ENCODE peak calls at places on chromosomes 5 and 9, in seven cellular contexts. One of them, this sample, is unnamed.

GRCh38 chr5:111679611-111680010 is 77.4 kb downstream of the NREP start:
- DNase-seq in heart right ventricle: no peak
- DNase-seq in OCI-LY7: no peak
- DNase-seq in tibial nerve: no peak
- DNase-seq in neuronal stem cell: no peak
- DNase-seq in cardiac muscle cell: no peak
- DNase-seq in iPS DF 6.9: no peak
- DNase-seq in this sample: no peak

GRCh38 chr5:119267958-119268386 is 87.8 kb upstream of the TNFAIP8 start:
- DNase-seq in heart right ventricle: peak; percentile 92
- DNase-seq in OCI-LY7: peak; percentile 84
- DNase-seq in tibial nerve: peak; percentile 81
- DNase-seq in neuronal stem cell: peak; percentile 84
- DNase-seq in cardiac muscle cell: peak; percentile 95
- DNase-seq in iPS DF 6.9: peak; percentile 61
- DNase-seq in this sample: peak; percentile 66

GRCh38 chr9:109574061-109574882 is 76.2 kb upstream of the PTPN3 start:
- DNase-seq in heart right ventricle: no peak
- DNase-seq in OCI-LY7: peak; percentile 61
- DNase-seq in tibial nerve: no peak
- DNase-seq in neuronal stem cell: peak; percentile 39
- DNase-seq in cardiac muscle cell: peak; percentile 78
- DNase-seq in iPS DF 6.9: no peak
- DNase-seq in this sample: no peak

GRCh38 chr5:113161806-113162205 is 185.2 kb downstream of the DCP2 start:
- DNase-seq in heart right ventricle: peak; percentile 28
- DNase-seq in OCI-LY7: no peak
- DNase-seq in tibial nerve: no peak
- DNase-seq in neuronal stem cell: no peak
- DNase-seq in cardiac muscle cell: no peak
- DNase-seq in iPS DF 6.9: no peak
- DNase-seq in this sample: no peak

GRCh38 chr5:56669534-56670483 is 145.5 kb upstream of the MAP3K1 start:
- DNase-seq in heart right ventricle: no peak
- DNase-seq in OCI-LY7: peak; percentile 98
- DNase-seq in tibial nerve: no peak
- DNase-seq in neuronal stem cell: no peak
- DNase-seq in cardiac muscle cell: peak; percentile 45
- DNase-seq in iPS DF 6.9: peak; percentile 35
- DNase-seq in this sample: peak; percentile 52

GRCh38 chr5:172954751-172955159 is 4.5 kb upstream of the RPL26L1 start:
- DNase-seq in heart right ventricle: no peak
- DNase-seq in OCI-LY7: no peak
- DNase-seq in tibial nerve: no peak
- DNase-seq in neuronal stem cell: no peak
- DNase-seq in cardiac muscle cell: no peak
- DNase-seq in iPS DF 6.9: no peak
- DNase-seq in this sample: no peak

GRCh38 chr5:176875783-176876505 is 23.2 kb downstream of the HK3 start:
- DNase-seq in heart right ventricle: no peak
- DNase-seq in OCI-LY7: no peak
- DNase-seq in tibial nerve: no peak
- DNase-seq in neuronal stem cell: no peak
- DNase-seq in cardiac muscle cell: no peak
- DNase-seq in iPS DF 6.9: no peak
- DNase-seq in this sample: no peak

GRCh38 chr5:97131139-97131710 is 11.2 kb downstream of the LIX1 start:
- DNase-seq in heart right ventricle: no peak
- DNase-seq in OCI-LY7: no peak
- DNase-seq in tibial nerve: no peak
- DNase-seq in neuronal stem cell: no peak
- DNase-seq in cardiac muscle cell: peak; percentile 2
- DNase-seq in iPS DF 6.9: no peak
- DNase-seq in this sample: no peak

GRCh38 chr9:33309903-33310302 is 19.6 kb downstream of the NFX1 start:
- DNase-seq in heart right ventricle: no peak
- DNase-seq in OCI-LY7: no peak
- DNase-seq in tibial nerve: no peak
- DNase-seq in neuronal stem cell: no peak
- DNase-seq in cardiac muscle cell: no peak
- DNase-seq in iPS DF 6.9: no peak
- DNase-seq in this sample: no peak

GRCh38 chr5:78726556-78726955 is 78.0 kb upstream of the LHFPL2 start:
- DNase-seq in heart right ventricle: no peak
- DNase-seq in OCI-LY7: peak; percentile 9
- DNase-seq in tibial nerve: no peak
- DNase-seq in neuronal stem cell: no peak
- DNase-seq in cardiac muscle cell: no peak
- DNase-seq in iPS DF 6.9: no peak
- DNase-seq in this sample: no peak

GRCh38 chr5:2586016-2586715 is 165.3 kb downstream of the IRX2 start:
- DNase-seq in heart right ventricle: no peak
- DNase-seq in OCI-LY7: no peak
- DNase-seq in tibial nerve: no peak
- DNase-seq in neuronal stem cell: no peak
- DNase-seq in cardiac muscle cell: no peak
- DNase-seq in iPS DF 6.9: no peak
- DNase-seq in this sample: no peak
- H3K9me3 ChIP-seq in heart right ventricle: peaks cover 6% of the 10 kb centered on the region
- H3K9me3 ChIP-seq in OCI-LY7: no peaks in the 10 kb centered on the region
- H3K9me3 ChIP-seq in tibial nerve: no peaks in the 10 kb centered on the region
- H3K9me3 ChIP-seq in neuronal stem cell: no peaks in the 10 kb centered on the region
- H3K9me3 ChIP-seq in cardiac muscle cell: no peaks in the 10 kb centered on the region
- H3K9me3 ChIP-seq in iPS DF 6.9: no peaks in the 10 kb centered on the region
- H3K9me3 ChIP-seq in this sample: no peaks in the 10 kb centered on the region

DNA sequence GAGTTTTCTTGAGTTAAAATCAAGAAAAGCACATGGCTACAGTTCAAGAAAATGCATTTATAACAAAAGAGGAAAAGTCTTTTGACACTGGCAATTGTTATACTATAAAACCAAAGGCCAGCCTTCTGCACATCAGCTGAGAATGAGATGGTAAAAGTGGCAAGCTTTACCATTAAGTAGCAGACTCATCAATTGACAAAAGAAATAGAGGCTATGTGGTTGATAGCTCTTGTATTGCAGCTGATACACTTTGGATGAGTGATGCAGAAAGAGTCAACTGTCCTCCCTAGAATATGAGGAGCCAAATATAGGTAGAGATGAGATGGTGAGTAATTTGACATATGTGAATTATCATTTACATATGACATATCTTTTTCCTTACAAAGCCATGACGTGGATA is 1100.9 kb upstream of the CDH6 start:
- DNase-seq in heart right ventricle: no peak
- DNase-seq in OCI-LY7: no peak
- DNase-seq in tibial nerve: no peak
- DNase-seq in neuronal stem cell: no peak
- DNase-seq in cardiac muscle cell: no peak
- DNase-seq in iPS DF 6.9: no peak
- DNase-seq in this sample: no peak
- H3K4me1 ChIP-seq in heart right ventricle: no peaks in the 10 kb centered on the region
- H3K4me1 ChIP-seq in OCI-LY7: no peaks in the 10 kb centered on the region
- H3K4me1 ChIP-seq in tibial nerve: no peaks in the 10 kb centered on the region
- H3K4me1 ChIP-seq in neuronal stem cell: no peaks in the 10 kb centered on the region
- H3K4me1 ChIP-seq in cardiac muscle cell: no peaks in the 10 kb centered on the region
- H3K4me1 ChIP-seq in iPS DF 6.9: no peaks in the 10 kb centered on the region
- H3K4me1 ChIP-seq in this sample: no peaks in the 10 kb centered on the region

GRCh38 chr9:11893331-11893730 is 799.9 kb upstream of the TYRP1 start:
- DNase-seq in heart right ventricle: no peak
- DNase-seq in OCI-LY7: no peak
- DNase-seq in tibial nerve: no peak
- DNase-seq in neuronal stem cell: no peak
- DNase-seq in cardiac muscle cell: no peak
- DNase-seq in iPS DF 6.9: no peak
- DNase-seq in this sample: no peak
- H3K9me3 ChIP-seq in heart right ventricle: peaks cover 46% of the 10 kb centered on the region
- H3K9me3 ChIP-seq in OCI-LY7: no peaks in the 10 kb centered on the region
- H3K9me3 ChIP-seq in tibial nerve: no peaks in the 10 kb centered on the region
- H3K9me3 ChIP-seq in neuronal stem cell: no peaks in the 10 kb centered on the region
- H3K9me3 ChIP-seq in cardiac muscle cell: no peaks in the 10 kb centered on the region
- H3K9me3 ChIP-seq in iPS DF 6.9: no peaks in the 10 kb centered on the region
- H3K9me3 ChIP-seq in this sample: no peaks in the 10 kb centered on the region

GRCh38 chr5:139690385-139691274 is 42.5 kb downstream of the CXXC5 start:
- DNase-seq in heart right ventricle: no peak
- DNase-seq in OCI-LY7: no peak
- DNase-seq in tibial nerve: no peak
- DNase-seq in neuronal stem cell: no peak
- DNase-seq in cardiac muscle cell: peak; percentile 72
- DNase-seq in iPS DF 6.9: no peak
- DNase-seq in this sample: no peak
- H3K4me1 ChIP-seq in heart right ventricle: peaks cover 40% of the 10 kb centered on the region
- H3K4me1 ChIP-seq in OCI-LY7: peaks cover 51% of the 10 kb centered on the region
- H3K4me1 ChIP-seq in tibial nerve: peaks cover 34% of the 10 kb centered on the region
- H3K4me1 ChIP-seq in neuronal stem cell: peaks cover 52% of the 10 kb centered on the region
- H3K4me1 ChIP-seq in cardiac muscle cell: peaks cover 40% of the 10 kb centered on the region
- H3K4me1 ChIP-seq in iPS DF 6.9: peaks cover 26% of the 10 kb centered on the region
- H3K4me1 ChIP-seq in this sample: no peaks in the 10 kb centered on the region